ENCODE peak calls at places on chromosomes 7 and 10, in ten cellular contexts. K is CD4-positive, CD25-positive, alpha-beta regulatory T cell; T is AG09309; P is aorta; L is astrocyte; M is astrocyte of the spinal cord; Y is fibroblast of the aortic adventitia; F is esophagus muscularis mucosa; S is cardiac muscle cell; W is transverse colon. N is an unnamed sample.

GRCh38 chr10:101535949-101536348 is 52.1 kb downstream of the POLL start:
- DNase-seq in T (no peak), L (no peak), F (no peak), W (no peak), P (no peak), K (no peak), M (no peak), S (no peak), Y (no peak), N (no peak)

GRCh38 chr10:30591249-30591670 is 38.3 kb downstream of the LYZL2 start:
- DNase-seq in W (peak; percentile 29), F (no peak), P (no peak), S (peak; percentile 72), K (peak; percentile 22), T (no peak), L (peak; percentile 6), Y (peak; percentile 73), M (peak; percentile 54), N (no peak)

GRCh38 chr10:76643465-76643864 is 994.1 kb downstream of the KCNMA1 start:
- DNase-seq in W (peak; percentile 44), Y (no peak), M (no peak), P (peak; percentile 51), L (no peak), F (no peak), K (no peak), T (no peak), S (no peak), N (no peak)

GRCh38 chr10:114437456-114438292 is 33.4 kb upstream of the AFAP1L2 start:
- DNase-seq in W (no peak), M (peak; percentile 31), S (peak; percentile 44), F (no peak), Y (peak; percentile 22), K (no peak), P (no peak), L (no peak), T (no peak), N (no peak)

GRCh38 chr10:5584895-5585516 is 60.2 kb downstream of the CALML3 start:
- DNase-seq in F (no peak), Y (peak; percentile 66), W (no peak), S (peak; percentile 49), K (no peak), T (peak; percentile 70), L (peak; percentile 97), P (no peak), M (peak; percentile 90), N (no peak)

GRCh38 chr7:44215531-44215930 is 14.8 kb downstream of the YKT6 start:
- DNase-seq in S (no peak), P (no peak), F (no peak), K (no peak), W (no peak), L (no peak), T (no peak), M (no peak), Y (no peak), N (no peak)

GRCh38 chr10:17214991-17215781 is 12.9 kb upstream of the VIM start:
- DNase-seq in K (no peak), M (peak; percentile 99), F (no peak), P (no peak), T (peak; percentile 97), L (peak; percentile 98), Y (peak; percentile 98), W (no peak), S (peak; percentile 98), N (peak; percentile 97)

GRCh38 chr10:34145751-34146150 is 669.3 kb downstream of the PARD3 start:
- DNase-seq in F (no peak), M (peak; percentile 37), K (no peak), W (no peak), S (peak; percentile 59), Y (peak; percentile 42), L (peak; percentile 60), P (no peak), T (no peak), N (no peak)

DNA sequence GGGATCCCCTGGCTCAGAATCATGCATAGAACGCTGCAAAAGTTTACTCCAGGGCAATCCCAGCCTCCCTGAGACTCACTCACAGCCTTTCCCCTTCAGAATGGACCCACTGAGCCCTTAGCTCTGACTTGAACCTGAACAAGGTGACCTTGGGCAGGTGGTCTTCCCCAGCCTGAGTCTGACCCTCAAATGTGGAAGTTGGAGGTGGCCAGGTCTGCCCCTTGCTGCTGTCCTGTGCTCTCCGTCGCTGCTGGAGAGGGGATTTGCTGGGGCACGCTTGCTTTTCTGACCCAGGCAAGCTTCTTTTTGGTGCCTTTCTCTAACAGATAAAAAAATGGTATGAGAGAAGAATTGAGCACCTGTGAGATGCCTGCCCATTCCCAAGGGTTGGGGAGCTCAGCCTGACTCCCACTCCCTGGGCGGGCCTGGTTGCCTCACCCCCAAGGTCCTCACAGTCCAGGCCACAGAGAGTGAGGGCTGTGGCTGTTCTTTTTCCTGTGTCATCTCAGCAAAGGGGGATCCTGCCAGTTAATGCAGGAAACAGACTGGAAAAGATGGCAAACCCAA is 46.6 kb upstream of the IGFBP3 start:
- DNase-seq in P (no peak), F (peak; percentile 55), T (no peak), Y (no peak), W (no peak), M (no peak), K (no peak), L (no peak), S (no peak), N (no peak)
- H3K4me3 ChIP-seq in P (no peak overlapping the region), F (no peak overlapping the region), T (no peak overlapping the region), Y (no peak overlapping the region), W (no peak overlapping the region), M (no peak overlapping the region), K (no peak overlapping the region), L (no peak overlapping the region), S (no peak overlapping the region), N (no peak overlapping the region)

GRCh38 chr10:78408671-78409472 is 375.2 kb downstream of the RPS24 start:
- DNase-seq in S (peak; percentile 74), W (peak; percentile 41), M (peak; percentile 43), T (no peak), P (peak; percentile 91), K (no peak), Y (peak; percentile 77), L (peak; percentile 66), F (no peak), N (no peak)

GRCh38 chr10:78405781-78406180 is 372.1 kb downstream of the RPS24 start:
- DNase-seq in L (no peak), T (no peak), Y (no peak), K (no peak), P (peak; percentile 28), M (no peak), S (no peak), W (no peak), F (no peak), N (no peak)

GRCh38 chr10:78408011-78408410 is 374.3 kb downstream of the RPS24 start:
- DNase-seq in L (no peak), T (no peak), W (no peak), S (no peak), F (no peak), P (peak; percentile 33), K (no peak), Y (no peak), M (no peak), N (no peak)

GRCh38 chr10:78406648-78407008 is 373.0 kb downstream of the RPS24 start:
- DNase-seq in S (no peak), M (no peak), Y (no peak), P (no peak), W (no peak), F (no peak), T (no peak), K (no peak), L (no peak), N (no peak)

DNA sequence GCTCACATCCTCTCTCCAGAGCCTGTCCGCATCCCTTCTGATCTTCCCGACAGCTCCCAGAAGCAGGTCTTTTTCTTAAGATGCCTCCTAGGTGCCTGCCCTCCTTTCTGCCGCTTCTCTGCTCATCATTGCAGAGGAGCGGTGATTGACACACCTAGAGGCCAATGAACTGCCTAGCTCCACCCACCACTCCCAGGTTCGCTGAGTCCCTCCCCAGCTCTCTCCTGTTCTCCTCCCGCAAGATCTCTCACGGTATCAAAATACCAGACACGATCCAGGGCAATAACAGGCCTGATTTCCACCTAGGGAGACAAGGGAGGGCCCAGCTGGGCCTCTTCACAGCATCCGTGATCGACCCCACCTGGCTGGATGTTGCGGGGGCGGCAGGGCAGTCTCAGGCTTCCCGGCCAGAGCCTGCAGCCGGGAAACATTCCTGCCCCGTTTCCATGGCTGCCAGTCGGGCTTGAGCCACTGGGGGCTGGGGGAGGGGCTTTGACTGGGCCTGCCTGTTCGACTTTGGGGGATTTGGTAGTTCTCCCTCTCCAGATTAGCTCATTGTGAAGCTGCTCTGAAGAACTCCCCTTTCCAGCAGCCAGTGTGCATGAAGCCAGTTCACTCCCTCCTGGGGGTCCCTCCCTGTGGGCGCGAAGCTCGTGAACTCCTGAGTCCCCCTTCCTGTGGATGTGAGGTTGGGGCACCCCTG is 373.5 kb downstream of the RPS24 start:
- DNase-seq in T (no peak), S (peak; percentile 97), L (peak; percentile 97), P (peak; percentile 87), Y (peak; percentile 88), W (peak; percentile 85), M (peak; percentile 92), F (no peak), K (peak; percentile 5), N (peak; percentile 68)
- H3K4me3 ChIP-seq in T (no peak overlapping the region), S (peak overlapping the region; percentile 60), L (peak overlapping the region; percentile 56), P (no peak overlapping the region), Y (peak overlapping the region; percentile 35), W (peak overlapping the region; percentile 3), M (peak overlapping the region; percentile 43), F (peak overlapping the region; percentile 48), K (peak overlapping the region; percentile 13), N (peak overlapping the region; percentile 40)

GRCh38 chr10:125148021-125148439 is 12.3 kb downstream of the CTBP2 start:
- DNase-seq in P (no peak), M (no peak), W (no peak), F (peak; percentile 94), L (no peak), T (no peak), Y (peak; percentile 64), S (peak; percentile 71), K (no peak), N (no peak)
- H3K4me3 ChIP-seq in P (no peak overlapping the region), M (no peak overlapping the region), W (no peak overlapping the region), F (no peak overlapping the region), L (no peak overlapping the region), T (no peak overlapping the region), Y (no peak overlapping the region), S (no peak overlapping the region), K (no peak overlapping the region), N (no peak overlapping the region)

GRCh38 chr7:99624487-99624886 is 7.7 kb downstream of the ZSCAN25 start:
- DNase-seq in L (no peak), T (no peak), F (peak; percentile 84), P (no peak), W (peak; percentile 34), K (peak; percentile 65), M (no peak), S (no peak), Y (no peak), N (no peak)

GRCh38 chr7:99625321-99625720 is 8.6 kb downstream of the ZSCAN25 start:
- DNase-seq in T (no peak), F (peak; percentile 55), P (no peak), L (no peak), W (no peak), Y (no peak), S (no peak), K (no peak), M (no peak), N (no peak)

GRCh38 chr7:99622596-99622995 is 5.8 kb downstream of the ZSCAN25 start:
- DNase-seq in M (no peak), S (no peak), T (no peak), F (peak; percentile 1), L (no peak), P (no peak), W (no peak), K (no peak), Y (no peak), N (no peak)

GRCh38 chr7:99623091-99623693 is 6.4 kb downstream of the ZSCAN25 start:
- DNase-seq in M (no peak), W (no peak), S (no peak), K (no peak), P (no peak), T (no peak), L (peak; percentile 13), F (peak; percentile 21), Y (no peak), N (no peak)

DNA sequence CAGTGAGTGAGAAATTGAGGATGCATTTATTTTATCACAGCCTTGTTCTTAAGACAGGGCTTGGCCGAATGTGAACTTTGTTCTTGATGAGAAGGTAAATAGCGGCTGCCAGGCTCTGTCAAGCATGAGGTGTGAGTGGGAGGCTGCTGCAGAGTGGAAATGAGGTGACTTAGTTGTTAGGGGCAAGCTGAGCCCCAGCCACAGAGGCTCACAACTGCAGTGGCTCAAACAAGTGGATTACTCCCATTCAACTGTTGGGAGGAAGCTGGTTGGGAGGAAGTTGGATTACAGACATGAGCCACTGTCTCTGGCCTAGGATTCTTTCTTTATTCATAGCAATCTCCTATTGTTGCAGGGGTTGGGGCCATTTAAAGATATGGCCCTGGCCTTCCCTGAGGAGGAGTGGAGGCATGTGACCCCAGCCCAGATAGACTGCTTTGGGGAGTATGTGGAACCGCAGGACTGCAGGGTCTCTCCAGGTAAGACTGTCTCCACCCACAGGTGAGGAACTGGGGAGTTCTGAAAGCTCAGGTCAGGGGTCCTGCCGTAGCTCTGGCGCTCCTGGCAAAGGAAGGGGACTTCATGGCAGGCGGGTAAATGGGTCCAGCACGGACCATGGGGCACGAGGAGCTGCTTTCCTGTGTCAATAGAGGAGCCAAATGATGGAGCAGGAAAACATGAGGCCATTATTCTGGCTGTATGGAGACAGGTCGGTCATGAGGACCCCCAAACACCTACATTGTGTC is 7.1 kb downstream of the ZSCAN25 start:
- DNase-seq in Y (no peak), M (no peak), F (peak; percentile 37), P (no peak), T (no peak), K (no peak), W (no peak), L (no peak), S (no peak), N (no peak)
- H3K4me3 ChIP-seq in Y (no peak overlapping the region), M (no peak overlapping the region), F (no peak overlapping the region), P (no peak overlapping the region), T (no peak overlapping the region), K (peak overlapping the region; percentile 67), W (no peak overlapping the region), L (no peak overlapping the region), S (no peak overlapping the region), N (no peak overlapping the region)